ENCODE peak calls at places on chromosome 14, in five cellular contexts. E, V, L, Q and N are unnamed samples. For H3K4me1, the result is how much of the 10 kb centered on the place peaks cover.

GRCh38 chr14:54585214-54585613 is 18.3 kb downstream of the SAMD4A start:
- DNase-seq in E (no peak), V (no peak), L (no peak), Q (no peak), N (no peak)

GRCh38 chr14:38554046-38554445 is 298.2 kb upstream of the CLEC14A start:
- DNase-seq in E (no peak), V (no peak), L (no peak), Q (no peak), N (no peak)

GRCh38 chr14:73742520-73743238 is 28.5 kb upstream of the PNMA1 start:
- DNase-seq in E (no peak), V (no peak), L (no peak), Q (no peak), N (no peak)

GRCh38 chr14:104957146-104958113 is 20.7 kb downstream of the AHNAK2 start:
- DNase-seq in E (peak), V (no peak), L (no peak), Q (peak), N (no peak)

GRCh38 chr14:67653651-67654280 is 20.7 kb downstream of the VTI1B start:
- DNase-seq in E (no peak), V (no peak), L (no peak), Q (no peak), N (no peak)

GRCh38 chr14:85415015-85415712 is 114.8 kb upstream of the FLRT2 start:
- DNase-seq in E (peak), V (no peak), L (peak), Q (no peak), N (no peak)

GRCh38 chr14:95288672-95289322 is 30.9 kb downstream of the CLMN start:
- DNase-seq in E (no peak), V (no peak), L (no peak), Q (no peak), N (no peak)

GRCh38 chr14:38210168-38210567 is 2.5 kb downstream of the SSTR1 start:
- DNase-seq in E (peak), V (no peak), L (peak), Q (no peak), N (no peak)

GRCh38 chr14:26286066-26286791 is 311.6 kb downstream of the NOVA1 start:
- DNase-seq in E (no peak), V (no peak), L (no peak), Q (no peak), N (no peak)

GRCh38 chr14:76101384-76101783 is 50.3 kb upstream of the GPATCH2L start:
- DNase-seq in E (no peak), V (no peak), L (no peak), Q (no peak), N (no peak)

GRCh38 chr14:94026886-94027469 is 838 bp downstream of the OTUB2 start:
- DNase-seq in E (no peak), V (no peak), L (no peak), Q (no peak), N (no peak)

GRCh38 chr14:104950021-104950420 is 25.3 kb downstream of the PLD4 start:
- DNase-seq in E (no peak), V (no peak), L (no peak), Q (peak), N (no peak)

GRCh38 chr14:98913967-98914620 is 357.9 kb downstream of the BCL11B start:
- DNase-seq in E (no peak), V (no peak), L (no peak), Q (no peak), N (no peak)

GRCh38 chr14:79161576-79161975 is 991.4 kb downstream of the NRXN3 start:
- DNase-seq in E (no peak), V (no peak), L (no peak), Q (no peak), N (peak)

GRCh38 chr14:104342435-104343293 is 204.3 kb downstream of the KIF26A start:
- DNase-seq in E (no peak), V (no peak), L (no peak), Q (no peak), N (no peak)

GRCh38 chr14:52735921-52736489 is 6.0 kb downstream of the STYX start:
- DNase-seq in E (no peak), V (no peak), L (no peak), Q (no peak), N (no peak)

GRCh38 chr14:22039938-22040780 is 366.5 kb upstream of the OR4E1 start:
- DNase-seq in E (peak), V (peak), L (peak), Q (no peak), N (peak)

GRCh38 chr14:96793547-96793946 is 3.6 kb upstream of the VRK1 start:
- DNase-seq in E (peak), V (no peak), L (no peak), Q (no peak), N (no peak)

GRCh38 chr14:24207625-24208024 is 2.1 kb downstream of the TSSK4 start:
- DNase-seq in E (no peak), V (no peak), L (no peak), Q (no peak), N (no peak)

GRCh38 chr14:54564071-54564798 is 2.7 kb upstream of the SAMD4A start:
- DNase-seq in E (peak), V (no peak), L (no peak), Q (no peak), N (no peak)

GRCh38 chr14:64845878-64846277 is 33.8 kb downstream of the SPTB start:
- DNase-seq in E (no peak), V (no peak), L (no peak), Q (no peak), N (no peak)

GRCh38 chr14:41986726-41987125 is 380.1 kb downstream of the LRFN5 start:
- DNase-seq in E (peak), V (no peak), L (no peak), Q (no peak), N (no peak)

GRCh38 chr14:48568688-48569087 is 893.3 kb upstream of the MDGA2 start:
- DNase-seq in E (peak), V (no peak), L (no peak), Q (no peak), N (no peak)

GRCh38 chr14:73829526-73830431 is 21.9 kb upstream of the PTGR2 start:
- DNase-seq in E (peak), V (no peak), L (no peak), Q (no peak), N (no peak)

GRCh38 chr14:51342226-51342625 is 102.2 kb downstream of the TMX1 start:
- DNase-seq in E (peak), V (no peak), L (no peak), Q (no peak), N (no peak)

GRCh38 chr14:53156238-53156637 is 3.1 kb upstream of the DDHD1 start:
- DNase-seq in E (no peak), V (no peak), L (no peak), Q (no peak), N (no peak)

GRCh38 chr14:75101491-75101890 is 25.4 kb downstream of the NEK9 start:
- DNase-seq in E (no peak), V (no peak), L (no peak), Q (no peak), N (no peak)

GRCh38 chr14:72478397-72479025 is 415.4 kb downstream of the DPF3 start:
- DNase-seq in E (no peak), V (no peak), L (no peak), Q (no peak), N (no peak)

GRCh38 chr14:64113279-64113678 is 180.9 kb downstream of the ESR2 start:
- DNase-seq in E (peak), V (no peak), L (peak), Q (peak), N (no peak)

GRCh38 chr14:22448035-22448904 is 140.8 kb downstream of the DAD1 start:
- DNase-seq in E (no peak), V (no peak), L (no peak), Q (no peak), N (no peak)

GRCh38 chr14:58865520-58866281 is 227.9 kb downstream of the DACT1 start:
- DNase-seq in E (no peak), V (no peak), L (no peak), Q (no peak), N (no peak)

GRCh38 chr14:80955434-80955939 is at the start of gene TSHR:
- DNase-seq in E (no peak), V (peak), L (no peak), Q (peak), N (peak)

GRCh38 chr14:71328183-71328582 is 420.9 kb downstream of the PCNX1 start:
- DNase-seq in E (no peak), V (no peak), L (no peak), Q (no peak), N (peak)

GRCh38 chr14:71327691-71328090 is 420.4 kb downstream of the PCNX1 start:
- DNase-seq in E (no peak), V (no peak), L (no peak), Q (no peak), N (no peak)

GRCh38 chr14:71331393-71331792 is 424.1 kb downstream of the PCNX1 start:
- DNase-seq in E (no peak), V (no peak), L (no peak), Q (no peak), N (no peak)

GRCh38 chr14:71332476-71332875 is 425.2 kb downstream of the PCNX1 start:
- DNase-seq in E (no peak), V (no peak), L (no peak), Q (no peak), N (no peak)

GRCh38 chr14:71328954-71329353 is 421.7 kb downstream of the PCNX1 start:
- DNase-seq in E (no peak), V (no peak), L (no peak), Q (no peak), N (no peak)
- H3K4me1 ChIP-seq in E (under half), V (under half), L (under half), Q (under half), N (half or more)

GRCh38 chr14:100827140-100827517 is 1.2 kb downstream of the MEG3 start:
- DNase-seq in E (no peak), V (no peak), L (no peak), Q (peak), N (no peak)
- TF ChIP-seq CTCF in E (peak), V (no peak), L (no peak), Q (no peak), N (no peak)

GRCh38 chr14:20711275-20712069 is 22.9 kb downstream of the ANG start:
- DNase-seq in E (no peak), V (no peak), L (no peak), Q (no peak), N (no peak)
- H3K27ac ChIP-seq in E (no peak), V (no peak), L (no peak), Q (no peak), N (no peak)

GRCh38 chr14:45133683-45134050 is 614 bp downstream of the FKBP3 start:
- DNase-seq in E (no peak), V (no peak), L (no peak), Q (no peak), N (no peak)

GRCh38 chr14:45135181-45135580 is 549 bp upstream of the FANCM start:
- DNase-seq in E (peak), V (no peak), L (no peak), Q (no peak), N (no peak)

GRCh38 chr14:45135659-45136314 is at the start of gene FANCM:
- DNase-seq in E (peak), V (peak), L (peak), Q (peak), N (peak)

GRCh38 chr14:45128963-45129629 is 5.2 kb downstream of the FKBP3 start:
- DNase-seq in E (no peak), V (no peak), L (no peak), Q (no peak), N (no peak)

GRCh38 chr14:45134051-45134958 is at the start of gene FKBP3:
- DNase-seq in E (peak), V (peak), L (peak), Q (peak), N (peak)
- H3K4me1 ChIP-seq in E (under half), V (under half), L (half or more), Q (under half), N (half or more)

GRCh38 chr14:30625533-30625932 is 3.4 kb downstream of the SCFD1 start:
- DNase-seq in E (no peak), V (no peak), L (no peak), Q (no peak), N (no peak)

DNA sequence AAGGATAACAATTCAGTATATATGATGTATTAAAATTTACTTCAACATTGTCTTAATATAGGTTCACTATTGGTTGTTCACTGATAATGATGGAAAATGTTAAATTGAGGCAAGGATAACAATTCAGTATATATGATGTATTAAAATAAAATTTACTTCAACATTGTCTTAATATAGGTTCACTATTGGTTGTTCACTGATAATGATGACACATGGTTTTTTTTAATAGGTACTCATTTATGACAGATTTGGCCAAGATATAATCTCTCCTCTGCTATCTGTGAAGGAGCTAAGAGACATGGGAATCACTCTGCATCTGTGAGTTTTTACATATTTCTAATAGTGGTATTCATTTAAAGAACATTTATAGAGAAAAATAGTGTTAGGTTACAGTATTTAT is 8.1 kb downstream of the SCFD1 start:
- DNase-seq in E (no peak), V (no peak), L (no peak), Q (no peak), N (no peak)
- TF ChIP-seq CTCF in E (no peak), V (no peak), L (no peak), Q (no peak), N (no peak)

GRCh38 chr14:62894736-62895135 is 150.5 kb downstream of the KCNH5 start:
- DNase-seq in E (no peak), V (no peak), L (no peak), Q (no peak), N (no peak)

GRCh38 chr14:62886461-62886860 is 158.8 kb downstream of the KCNH5 start:
- DNase-seq in E (no peak), V (no peak), L (no peak), Q (no peak), N (no peak)

GRCh38 chr14:62885451-62885850 is 159.8 kb downstream of the KCNH5 start:
- DNase-seq in E (no peak), V (no peak), L (no peak), Q (no peak), N (no peak)

DNA sequence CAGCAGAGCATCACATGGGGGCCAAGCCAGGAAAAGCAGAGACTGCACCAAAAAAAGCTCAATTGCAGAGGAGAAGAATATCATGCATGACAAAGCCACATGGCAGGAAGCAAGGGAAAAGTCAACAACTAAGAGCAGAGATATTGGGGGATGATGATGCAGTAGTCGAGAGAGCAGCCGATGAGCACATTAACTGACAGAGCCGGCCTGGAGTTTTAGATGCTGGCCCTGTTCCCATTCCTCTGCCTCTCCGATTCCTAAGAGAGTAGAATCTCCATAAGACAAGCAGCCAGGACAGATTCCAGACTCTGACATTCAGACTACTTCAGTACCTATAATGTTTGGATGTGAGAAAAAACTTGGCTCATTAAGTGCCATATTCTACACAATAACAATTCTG is 155.9 kb downstream of the KCNH5 start:
- DNase-seq in E (no peak), V (no peak), L (no peak), Q (no peak), N (no peak)
- H3K27ac ChIP-seq in E (no peak), V (no peak), L (no peak), Q (no peak), N (no peak)

DNA sequence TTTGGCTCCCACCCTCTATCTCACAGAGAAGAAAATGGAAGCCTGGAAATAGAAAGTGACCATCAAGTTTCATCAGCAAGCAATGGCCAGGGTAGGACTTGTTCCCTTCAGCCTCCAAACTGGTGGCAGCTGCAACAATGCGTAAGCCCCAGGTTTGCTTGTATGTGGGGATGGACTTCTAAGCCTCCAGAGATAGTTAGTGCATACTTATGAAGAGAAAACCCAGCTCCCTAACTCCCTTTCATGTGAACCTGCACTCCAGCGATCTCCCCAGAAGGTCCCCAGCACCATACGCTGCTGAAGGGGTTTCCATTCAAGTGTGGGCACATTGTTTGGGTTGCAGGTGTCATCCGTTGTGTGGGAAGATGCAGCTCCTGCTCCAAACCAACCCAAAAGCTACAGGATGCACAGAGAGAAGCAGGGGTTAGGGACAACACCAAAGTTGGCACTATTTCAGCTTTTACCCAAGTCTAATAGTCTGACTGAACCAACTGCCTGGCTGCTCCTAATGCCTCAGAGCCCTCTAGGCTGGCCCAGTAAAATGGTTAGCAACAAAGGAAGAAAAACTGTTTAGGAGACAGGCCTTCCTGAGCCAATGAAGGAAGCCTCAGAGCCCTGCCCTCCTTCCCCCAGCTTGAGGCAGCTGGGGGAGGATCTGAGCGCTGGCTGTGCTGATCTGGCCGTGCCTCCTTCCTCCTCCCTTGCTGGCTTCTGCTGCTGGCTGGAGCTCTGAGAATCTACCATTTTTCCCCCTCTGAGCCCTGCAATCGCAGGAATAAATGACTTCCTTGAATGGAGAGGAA is 12.3 kb downstream of the ZFP36L1 start:
- DNase-seq in E (peak), V (peak), L (peak), Q (peak), N (peak)
- H3K4me1 ChIP-seq in E (half or more), V (half or more), L (under half), Q (half or more), N (under half)